ENCODE peak calls at places on chromosomes 11 and 22, in five cellular contexts. I is GM12865; G is anterior cingulate cortex; B is bronchial epithelial cell; K is activated CD4-positive, alpha-beta T cell treated with anti-CD3 and anti-CD28 coated beads, Interleukin-2, amount 10 ng/mL, durations not matched to agents 7 days and 5 days. N is an unnamed sample.

GRCh38 chr11:114448749-114449484 is 9.7 kb downstream of the REXO2 start:
- DNase-seq in I (no peak), G (no peak), B (peak), K (no peak), N (no peak)

GRCh38 chr11:66800720-66801428 is 42.4 kb upstream of the RCE1 start:
- DNase-seq in I (peak), G (no peak), B (no peak), K (no peak), N (peak)

GRCh38 chr22:19522881-19523239 is 1.4 kb downstream of the CLDN5 start:
- DNase-seq in I (no peak), G (no peak), B (no peak), K (no peak), N (no peak)

GRCh38 chr11:23359297-23359696 is 499.0 kb upstream of the CCDC179 start:
- DNase-seq in I (no peak), G (no peak), B (peak), K (no peak), N (no peak)

GRCh38 chr22:49203091-49203862 is 624.4 kb downstream of the BRD1 start:
- DNase-seq in I (no peak), G (no peak), B (no peak), K (no peak), N (no peak)

GRCh38 chr11:73818838-73819237 is 31.2 kb downstream of the MRPL48 start:
- DNase-seq in I (no peak), G (no peak), B (peak), K (no peak), N (no peak)

GRCh38 chr11:7977251-7977917 is 9.8 kb upstream of the EIF3F start:
- DNase-seq in I (no peak), G (no peak), B (peak), K (no peak), N (no peak)

GRCh38 chr11:117410861-117411725 is 83.4 kb downstream of the CEP164 start:
- DNase-seq in I (no peak), G (no peak), B (no peak), K (no peak), N (no peak)

N was measured in GM06990.